ENCODE peak calls at places on chromosomes 5 and 9, in four cellular contexts. X, P, O and V are unnamed samples.

GRCh38 chr9:18666348-18666747 is 192.4 kb downstream of the ADAMTSL1 start:
- DNase-seq in O (no peak), X (no peak), P (no peak), V (no peak)

GRCh38 chr9:106481003-106481614 is 381.9 kb upstream of the ZNF462 start:
- DNase-seq in X (no peak), O (no peak), P (no peak), V (no peak)

GRCh38 chr5:133130387-133131118 is 78.7 kb downstream of the HSPA4 start:
- DNase-seq in O (no peak), P (no peak), X (no peak), V (no peak)

GRCh38 chr5:74589204-74590056 is 51.1 kb downstream of the ENC1 start:
- DNase-seq in O (no peak), P (no peak), X (no peak), V (no peak)

GRCh38 chr9:114033397-114034103 is 44.5 kb downstream of the AMBP start:
- DNase-seq in P (peak; percentile 13), X (no peak), O (peak; percentile 82), V (peak; percentile 50)

GRCh38 chr5:3265936-3266335 is 329.7 kb upstream of the IRX1 start:
- DNase-seq in O (no peak), X (no peak), P (no peak), V (no peak)

GRCh38 chr9:114362394-114362793 is 25.4 kb downstream of the AKNA start:
- DNase-seq in P (no peak), O (no peak), X (no peak), V (no peak)

GRCh38 chr5:179765400-179765799 is 28.4 kb upstream of the LTC4S start:
- DNase-seq in X (no peak), P (no peak), O (no peak), V (peak; percentile 70)

GRCh38 chr9:92738661-92739081 is 26.0 kb downstream of the BICD2 start:
- DNase-seq in X (no peak), P (no peak), O (no peak), V (no peak)

GRCh38 chr5:60945760-60946253 is 802 bp downstream of the NDUFAF2 start:
- DNase-seq in P (peak; percentile 15), X (peak; percentile 11), O (no peak), V (peak; percentile 21)

GRCh38 chr5:142036918-142037317 is 24.1 kb upstream of the GNPDA1 start:
- DNase-seq in X (no peak), O (peak; percentile 24), P (no peak), V (no peak)

GRCh38 chr5:168219515-168220410 is 71.7 kb upstream of the WWC1 start:
- DNase-seq in O (peak; percentile 71), X (peak; percentile 68), P (peak; percentile 60), V (peak; percentile 76)

GRCh38 chr5:33781286-33781685 is 110.5 kb downstream of the ADAMTS12 start:
- DNase-seq in X (no peak), O (no peak), P (no peak), V (no peak)

GRCh38 chr9:126128494-126129142 is 198.0 kb upstream of the MVB12B start:
- DNase-seq in P (no peak), O (peak; percentile 34), X (no peak), V (no peak)

GRCh38 chr5:129996896-129997295 is 92.6 kb downstream of the CHSY3 start:
- DNase-seq in X (no peak), O (no peak), P (no peak), V (no peak)

GRCh38 chr5:55406292-55406691 is 98.5 kb downstream of the MTREX start:
- DNase-seq in O (no peak), X (no peak), P (no peak), V (no peak)

GRCh38 chr5:55407059-55407684 is 99.4 kb downstream of the MTREX start:
- DNase-seq in O (no peak), P (peak; percentile 27), X (no peak), V (peak; percentile 18)

GRCh38 chr5:55407984-55408383 is 100.2 kb downstream of the MTREX start:
- DNase-seq in O (no peak), X (no peak), P (no peak), V (no peak)

DNA sequence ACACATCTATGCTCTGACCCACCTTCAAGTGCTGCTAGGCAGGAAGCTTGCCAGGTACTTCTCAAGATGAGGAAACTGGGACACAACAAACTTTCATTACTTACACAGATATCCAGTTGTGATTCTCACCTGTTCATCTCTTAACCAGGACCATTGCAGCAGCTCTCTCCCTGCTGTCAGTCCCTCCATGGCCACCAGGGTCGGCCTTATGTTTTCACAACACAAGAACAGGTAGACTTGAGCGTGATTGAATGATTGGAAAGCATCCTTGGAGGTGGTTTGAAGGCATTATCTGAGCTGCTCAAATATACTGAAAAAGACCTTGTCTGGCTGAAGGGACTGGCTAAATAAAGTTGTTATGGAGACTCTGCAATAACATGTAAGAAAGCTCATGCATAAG is 94.4 kb downstream of the MTREX start:
- DNase-seq in O (no peak), P (no peak), X (no peak), V (no peak)
- TF ChIP-seq CBX5 in O (no peak), P (no peak), X (no peak), V (no peak)

DNA sequence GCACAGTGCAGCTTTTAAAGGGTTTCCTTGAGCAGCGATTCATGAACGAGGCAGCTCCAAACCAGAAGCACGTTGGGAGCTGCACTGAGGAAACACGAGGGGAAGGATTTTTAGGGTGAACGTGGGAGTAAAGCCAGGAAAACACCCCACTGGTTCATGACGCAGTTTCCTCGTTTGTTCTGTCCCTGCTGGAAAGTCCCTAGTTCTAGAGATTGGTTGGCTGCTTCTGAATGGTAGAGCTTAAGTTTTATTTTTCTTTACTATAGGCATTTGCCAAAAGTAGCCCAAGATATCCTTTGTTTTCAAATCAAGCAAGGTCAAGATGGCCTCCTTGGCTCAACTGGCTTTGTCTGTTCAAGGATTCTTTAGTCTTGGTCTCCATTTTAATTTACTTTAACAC is 116.5 kb upstream of the CACNA1B start:
- DNase-seq in O (no peak), X (peak; percentile 85), P (no peak), V (no peak)
- TF ChIP-seq CBX5 in O (no peak), X (no peak), P (no peak), V (no peak)

GRCh38 chr5:35483797-35484196 is 133.9 kb upstream of the SPEF2 start:
- DNase-seq in P (peak; percentile 91), O (no peak), X (no peak), V (no peak)
- TF ChIP-seq CBX5 in P (no peak), O (no peak), X (no peak), V (no peak)

GRCh38 chr5:115979628-115980041 is 17.4 kb downstream of the LVRN start:
- DNase-seq in P (no peak), X (no peak), O (no peak), V (no peak)
- TF ChIP-seq CBX5 in P (no peak), X (no peak), O (no peak), V (no peak)

GRCh38 chr9:121785673-121786542 is 134.5 kb downstream of the DAB2IP start:
- DNase-seq in X (no peak), O (no peak), P (no peak), V (no peak)

GRCh38 chr9:121786543-121786948 is 135.1 kb downstream of the DAB2IP start:
- DNase-seq in O (no peak), P (no peak), X (no peak), V (no peak)

GRCh38 chr9:121783523-121784507 is 132.4 kb downstream of the DAB2IP start:
- DNase-seq in P (no peak), O (no peak), X (no peak), V (no peak)

GRCh38 chr9:121783126-121783522 is 131.7 kb downstream of the DAB2IP start:
- DNase-seq in P (no peak), X (no peak), O (no peak), V (no peak)

GRCh38 chr9:121784706-121785426 is 133.4 kb downstream of the DAB2IP start:
- DNase-seq in X (no peak), P (no peak), O (no peak), V (no peak)
- TF ChIP-seq CBX5 in X (no peak), P (no peak), O (no peak), V (no peak)

GRCh38 chr9:7117676-7118561 is 360.1 kb downstream of the KDM4C start:
- DNase-seq in O (no peak), X (peak; percentile 46), P (no peak), V (no peak)
- TF ChIP-seq CBX5 in O (no peak), X (no peak), P (no peak), V (no peak)